ENCODE peak calls at places on chromosome 4, in five cellular contexts. O is suprapubic skin; T is naive thymus-derived CD4-positive, alpha-beta T cell; X is pancreas; C is Panc1. P is an unnamed sample.

GRCh38 chr4:86857341-86858052 is 8.3 kb upstream of the SLC10A6 start:
- DNase-seq in O (no peak), T (no peak), X (no peak), C (no peak), P (no peak)

GRCh38 chr4:177446571-177446970 is 4.3 kb upstream of the AGA start:
- DNase-seq in O (no peak), T (no peak), X (no peak), C (no peak), P (no peak)

GRCh38 chr4:125313497-125313896 is 1.3 kb upstream of the FAT4 start:
- DNase-seq in O (no peak), T (no peak), X (no peak), C (no peak), P (no peak)

GRCh38 chr4:677431-678293 is 3.3 kb downstream of the MYL5 start:
- DNase-seq in O (peak; percentile 80), T (no peak), X (peak; percentile 82), C (no peak), P (no peak)

GRCh38 chr4:100609810-100610209 is 92.0 kb upstream of the EMCN start:
- DNase-seq in O (no peak), T (no peak), X (no peak), C (no peak), P (no peak)

GRCh38 chr4:88219099-88219498 is 60.7 kb upstream of the ABCG2 start:
- DNase-seq in O (no peak), T (peak; percentile 47), X (no peak), C (peak; percentile 28), P (peak; percentile 28)

GRCh38 chr4:89509708-89510269 is 202.2 kb upstream of the GPRIN3 start:
- DNase-seq in O (no peak), T (peak; percentile 17), X (no peak), C (no peak), P (no peak)

GRCh38 chr4:54316139-54316538 is 87.0 kb downstream of the PDGFRA start:
- DNase-seq in O (no peak), T (no peak), X (no peak), C (no peak), P (no peak)

GRCh38 chr4:146165840-146166239 is 9.7 kb upstream of the LSM6 start:
- DNase-seq in O (no peak), T (no peak), X (no peak), C (no peak), P (no peak)

GRCh38 chr4:103994059-103994458 is 274.3 kb upstream of the TACR3 start:
- DNase-seq in O (no peak), T (no peak), X (no peak), C (no peak), P (no peak)

GRCh38 chr4:7842384-7843279 is 97.0 kb downstream of the AFAP1 start:
- DNase-seq in O (no peak), T (no peak), X (no peak), C (peak; percentile 73), P (no peak)

GRCh38 chr4:7847206-7847605 is 92.5 kb downstream of the AFAP1 start:
- DNase-seq in O (no peak), T (no peak), X (no peak), C (no peak), P (no peak)

GRCh38 chr4:7844247-7844991 is 95.2 kb downstream of the AFAP1 start:
- DNase-seq in O (peak; percentile 87), T (peak; percentile 52), X (peak; percentile 83), C (no peak), P (peak; percentile 68)

GRCh38 chr4:7843831-7844230 is 95.8 kb downstream of the AFAP1 start:
- DNase-seq in O (no peak), T (no peak), X (no peak), C (no peak), P (no peak)

DNA sequence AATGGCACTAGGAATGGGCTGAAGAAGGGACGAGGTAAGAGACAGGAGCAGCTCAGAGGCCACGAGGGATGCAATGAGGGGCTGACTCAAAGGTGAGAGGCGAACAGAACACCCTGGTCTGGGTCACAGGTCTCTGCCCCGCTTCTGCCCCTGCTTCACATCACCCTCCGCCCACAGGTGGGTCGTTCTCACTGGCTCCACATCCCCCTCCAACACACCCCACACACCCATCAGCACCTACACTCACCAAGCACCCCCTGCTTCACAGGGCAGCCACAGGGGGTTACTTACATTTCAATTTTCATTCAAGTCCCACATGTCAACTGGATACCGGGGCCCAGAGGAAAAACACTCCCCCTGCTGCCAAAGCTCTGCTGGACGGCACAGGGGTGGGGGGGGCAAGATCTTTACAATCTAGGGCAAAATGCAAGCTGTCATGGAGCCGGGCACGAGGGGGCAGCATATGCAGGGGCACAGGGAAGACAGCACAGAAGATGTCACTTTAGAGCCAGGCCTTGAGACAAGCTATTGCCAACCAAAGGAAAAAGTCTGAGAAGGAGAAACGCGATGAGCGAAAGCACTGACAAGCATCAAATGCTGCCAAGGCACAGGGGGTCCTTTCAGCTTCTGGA is 94.1 kb downstream of the AFAP1 start:
- DNase-seq in O (no peak), T (no peak), X (no peak), C (no peak), P (peak; percentile 32)
- H3K27ac ChIP-seq in O (no peak overlapping the region), T (no peak overlapping the region), X (no peak overlapping the region), C (peak overlapping the region; percentile 65), P (no peak overlapping the region)

GRCh38 chr4:39365931-39366771 is at the start of gene RFC1:
- DNase-seq in O (peak; percentile 97), T (peak; percentile 90), X (peak; percentile 97), C (peak; percentile 38), P (peak; percentile 95)

GRCh38 chr4:39362827-39363226 is 3.3 kb downstream of the RFC1 start:
- DNase-seq in O (no peak), T (no peak), X (no peak), C (no peak), P (no peak)

GRCh38 chr4:39365360-39365759 is 802 bp downstream of the RFC1 start:
- DNase-seq in O (no peak), T (no peak), X (no peak), C (no peak), P (no peak)

GRCh38 chr4:39367166-39367565 is 1.0 kb upstream of the RFC1 start:
- DNase-seq in O (no peak), T (no peak), X (no peak), C (no peak), P (no peak)

DNA sequence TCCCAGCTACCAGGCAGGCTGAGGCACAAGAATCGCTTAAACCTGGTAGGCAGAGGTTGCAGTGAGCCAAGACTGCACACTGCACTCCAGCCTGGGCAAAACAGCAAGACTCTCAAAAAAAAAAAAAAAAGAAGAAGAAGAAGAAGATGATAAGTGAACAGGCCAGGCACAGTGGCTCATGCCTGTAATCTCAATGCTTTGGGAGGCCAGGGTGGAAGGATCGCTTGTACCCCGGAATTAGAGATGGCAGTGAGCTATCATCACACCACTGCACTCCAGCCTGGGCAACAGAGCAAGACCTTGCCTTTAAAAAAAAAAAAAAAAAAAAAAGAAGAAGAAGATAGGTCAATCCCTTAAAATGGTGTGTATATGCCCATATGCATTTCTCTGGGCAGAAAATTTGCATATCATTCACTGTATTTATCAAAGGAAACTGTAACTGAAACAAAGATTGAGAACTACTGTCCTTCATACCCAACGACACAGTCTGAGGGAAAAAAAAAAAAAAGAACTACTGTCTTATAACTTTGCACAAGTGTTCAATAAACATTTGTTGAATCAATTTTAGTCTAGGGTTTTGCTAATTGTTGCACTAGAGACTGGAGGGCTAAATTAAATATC is 2.3 kb downstream of the RFC1 start:
- DNase-seq in O (no peak), T (no peak), X (no peak), C (no peak), P (no peak)
- H3K4me3 ChIP-seq in O (no peak overlapping the region), T (no peak overlapping the region), X (no peak overlapping the region), C (no peak overlapping the region), P (no peak overlapping the region)

GRCh38 chr4:159227378-159227777 is 124.5 kb downstream of the RAPGEF2 start:
- DNase-seq in O (no peak), T (no peak), X (no peak), C (no peak), P (no peak)
- H3K27ac ChIP-seq in O (peak overlapping the region; percentile 60), T (no peak overlapping the region), X (peak overlapping the region; percentile 67), C (no peak overlapping the region), P (no peak overlapping the region)

DNA sequence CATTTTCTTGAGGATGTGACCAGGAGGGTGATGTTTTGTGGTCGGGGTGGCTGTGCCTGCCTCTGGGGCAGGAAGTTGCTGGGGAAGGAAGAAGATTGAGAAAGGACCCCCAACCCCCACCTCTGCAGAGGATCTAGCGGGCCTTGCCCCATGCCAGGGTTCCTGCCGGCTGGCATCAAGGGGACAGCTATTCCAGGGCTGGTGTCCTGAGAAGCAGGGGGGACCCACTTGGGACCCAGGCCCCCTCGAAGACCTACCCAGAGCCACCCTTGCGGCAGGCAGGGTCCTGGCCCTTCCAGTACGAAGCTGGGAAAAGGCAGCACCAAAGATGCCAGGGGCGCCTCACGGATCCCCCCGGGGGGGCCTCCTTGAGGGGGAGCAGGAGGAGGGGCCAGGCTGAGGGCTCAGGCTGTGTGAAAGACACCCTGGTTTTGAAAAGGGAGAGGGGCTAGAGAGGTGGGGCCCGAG is 6.6 kb downstream of the SH3BP2 start:
- DNase-seq in O (peak; percentile 75), T (no peak), X (peak; percentile 76), C (no peak), P (no peak)
- H3K4me3 ChIP-seq in O (peak overlapping the region; percentile 40), T (peak overlapping the region; percentile 56), X (no peak overlapping the region), C (peak overlapping the region; percentile 29), P (peak overlapping the region; percentile 34)

GRCh38 chr4:184406915-184407314 is 67.4 kb downstream of the IRF2 start:
- DNase-seq in O (no peak), T (no peak), X (no peak), C (no peak), P (no peak)
- H3K27ac ChIP-seq in O (peak overlapping the region; percentile 29), T (no peak overlapping the region), X (peak overlapping the region; percentile 12), C (no peak overlapping the region), P (no peak overlapping the region)